ENCODE peak calls at places on chromosomes 16 and 17, in eight cellular contexts. J, F, B, M, T, Z, S and W are unnamed samples.

GRCh38 chr16:56349711-56350161 is 75.6 kb downstream of the AMFR start:
- DNase-seq in F (no peak), T (peak), J (no peak), M (no peak), S (no peak), Z (no peak), B (no peak), W (peak)

GRCh38 chr16:50099957-50100648 is 34.3 kb downstream of the HEATR3 start:
- DNase-seq in T (no peak), B (no peak), Z (no peak), S (no peak), M (no peak), J (no peak), F (no peak), W (no peak)

GRCh38 chr16:49282690-49283375 is 1.2 kb upstream of the CBLN1 start:
- DNase-seq in M (no peak), S (peak), B (no peak), Z (no peak), F (no peak), T (no peak), J (no peak), W (no peak)

GRCh38 chr17:38428643-38429371 is 543 bp downstream of the ARHGAP23 start:
- DNase-seq in Z (no peak), F (no peak), T (peak), B (no peak), M (peak), J (no peak), S (no peak), W (no peak)

GRCh38 chr17:36731091-36731490 is 129.7 kb downstream of the MRM1 start:
- DNase-seq in T (no peak), Z (no peak), S (no peak), J (no peak), F (no peak), M (no peak), B (no peak), W (no peak)

GRCh38 chr16:80691111-80691761 is 113.2 kb downstream of the CDYL2 start:
- DNase-seq in J (no peak), S (no peak), B (no peak), M (peak), Z (no peak), T (no peak), F (no peak), W (no peak)

GRCh38 chr17:38554430-38555350 is 51.1 kb downstream of the SRCIN1 start:
- DNase-seq in B (no peak), J (no peak), M (peak), T (no peak), Z (no peak), S (no peak), F (no peak), W (no peak)

GRCh38 chr17:76280650-76281049 is 15.5 kb downstream of the UBALD2 start:
- DNase-seq in S (no peak), Z (no peak), J (no peak), F (no peak), M (no peak), B (no peak), T (no peak), W (no peak)

GRCh38 chr17:49523706-49524472 is 28.8 kb downstream of the NGFR start:
- DNase-seq in B (peak), F (peak), S (peak), T (no peak), M (peak), Z (no peak), J (no peak), W (peak)

GRCh38 chr17:51351890-51352289 is 91.5 kb downstream of the UTP18 start:
- DNase-seq in F (no peak), Z (no peak), B (no peak), S (no peak), M (peak), T (no peak), J (no peak), W (no peak)

GRCh38 chr17:40298726-40299125 is 10.3 kb upstream of the RARA start:
- DNase-seq in F (no peak), Z (no peak), J (no peak), S (no peak), B (no peak), M (no peak), T (no peak), W (no peak)

GRCh38 chr16:8854298-8854948 is 14.4 kb downstream of the CARHSP1 start:
- DNase-seq in B (no peak), M (no peak), T (peak), S (no peak), J (no peak), F (no peak), Z (no peak), W (peak)

GRCh38 chr17:18992454-18993130 is 12.0 kb downstream of the FAM83G start:
- DNase-seq in M (no peak), B (peak), J (no peak), F (no peak), Z (no peak), T (peak), S (no peak), W (no peak)

GRCh38 chr17:1908699-1909309 is 79.0 kb downstream of the RPA1 start:
- DNase-seq in M (peak), Z (peak), F (no peak), J (peak), B (no peak), T (no peak), S (peak), W (no peak)

GRCh38 chr17:49571764-49572163 is 3.9 kb upstream of the NXPH3 start:
- DNase-seq in S (no peak), J (no peak), Z (no peak), M (no peak), B (no peak), T (no peak), F (no peak), W (no peak)

GRCh38 chr17:17783825-17784598 is 52.8 kb downstream of the SREBF1 start:
- DNase-seq in F (no peak), M (peak), Z (no peak), T (no peak), S (peak), J (no peak), B (peak), W (peak)

GRCh38 chr16:9901-10665 is 43.3 kb downstream of the POLR3K start:
- DNase-seq in S (peak), T (no peak), J (peak), F (no peak), B (no peak), M (no peak), Z (no peak), W (no peak)

GRCh38 chr16:23587726-23588125 is 8.4 kb downstream of the NDUFAB1 start:
- DNase-seq in B (no peak), M (peak), T (no peak), J (no peak), S (no peak), Z (no peak), F (no peak), W (no peak)

GRCh38 chr17:53032861-53033271 is 789.9 kb upstream of the KIF2B start:
- DNase-seq in J (peak), F (no peak), S (peak), Z (no peak), B (no peak), T (no peak), M (peak), W (no peak)

GRCh38 chr16:30615358-30616076 is 5.3 kb upstream of the ZNF689 start:
- DNase-seq in S (peak), Z (no peak), T (peak), F (no peak), M (peak), J (peak), B (peak), W (peak)

GRCh38 chr16:88817785-88818609 is 6.3 kb upstream of the APRT start:
- DNase-seq in J (no peak), T (no peak), M (no peak), B (no peak), S (no peak), F (no peak), Z (no peak), W (no peak)

DNA sequence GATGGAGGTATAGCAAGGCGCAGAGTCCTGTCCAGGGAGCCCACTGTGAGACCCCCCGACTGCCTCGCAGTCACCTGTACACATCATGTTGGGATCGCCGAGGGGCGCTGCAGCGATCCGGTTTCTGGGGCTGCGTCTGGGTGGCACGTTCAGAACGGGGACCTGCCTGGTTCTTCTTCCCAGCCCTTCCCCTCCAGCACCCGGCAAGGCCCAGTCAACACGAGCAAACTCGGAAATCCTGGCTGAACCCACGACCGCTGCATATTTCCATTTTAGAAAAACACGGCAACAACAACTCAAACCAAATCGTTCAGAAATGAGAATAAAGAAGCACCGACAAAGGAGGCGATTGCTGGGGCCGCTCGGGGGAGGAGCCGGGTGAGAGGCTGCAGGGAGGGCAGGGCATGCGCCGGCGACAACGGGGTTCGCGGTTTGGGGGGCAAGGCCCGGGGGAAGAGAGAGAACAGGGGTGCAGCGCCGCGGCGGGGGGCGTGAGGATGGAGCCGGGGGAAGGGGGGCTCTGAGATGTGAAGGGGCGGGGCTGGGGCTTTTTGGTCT is 597 bp downstream of the HSDL1 start:
- DNase-seq in F (no peak), M (peak), B (peak), J (peak), Z (no peak), T (peak), S (peak), W (no peak)
- TF ChIP-seq CTCF in F (no peak), M (no peak), B (no peak), J (no peak), Z (no peak), T (no peak), S (no peak), W (peak)

GRCh38 chr17:44636562-44636961 is 19.7 kb upstream of the MEIOC start:
- DNase-seq in Z (no peak), F (no peak), S (no peak), M (peak), J (peak), T (no peak), B (no peak), W (no peak)
- TF ChIP-seq CTCF in Z (no peak), F (peak), S (no peak), M (peak), J (peak), T (peak), B (no peak), W (peak)

GRCh38 chr16:53007095-53007494 is 45.6 kb downstream of the CHD9NB start:
- DNase-seq in F (no peak), T (no peak), Z (no peak), B (no peak), M (no peak), S (peak), J (no peak), W (no peak)
- TF ChIP-seq CTCF in F (no peak), T (no peak), Z (no peak), B (no peak), M (no peak), S (no peak), J (no peak), W (no peak)

GRCh38 chr16:2771496-2772402 is 5.3 kb downstream of the ELOB start:
- DNase-seq in T (peak), S (no peak), F (no peak), J (no peak), Z (no peak), B (no peak), M (no peak), W (no peak)
- TF ChIP-seq CTCF in T (no peak), S (no peak), F (no peak), J (no peak), Z (no peak), B (no peak), M (no peak), W (no peak)